ENCODE peak calls at places on chromosomes 3 and 15, in six cellular contexts. K is A549, G is K562, M is endothelial cell of umbilical vein, P is GM12878, N is HepG2. Y is an unnamed sample.

GRCh38 chr3:12444582-12445468 is 39.5 kb upstream of the TSEN2 start:
- DNase-seq in N (peak), G (no peak), M (no peak), K (peak), P (no peak), Y (no peak)

GRCh38 chr3:84962460-84962859 is 3.7 kb downstream of the CADM2 start:
- DNase-seq in G (no peak), K (no peak), P (no peak), M (no peak), N (no peak), Y (no peak)

GRCh38 chr15:74336061-74337005 is 31.1 kb downstream of the CYP11A1 start:
- DNase-seq in G (no peak), N (no peak), P (no peak), M (no peak), K (no peak), Y (peak)

GRCh38 chr15:98799461-98799971 is 151.2 kb downstream of the IGF1R start:
- DNase-seq in K (peak), G (no peak), P (no peak), M (peak), N (peak), Y (peak)

GRCh38 chr15:23869391-23869790 is 182.3 kb upstream of the NDN start:
- DNase-seq in N (peak), G (peak), K (no peak), P (no peak), M (no peak), Y (no peak)

GRCh38 chr3:9175421-9175820 is 74.0 kb downstream of the SRGAP3 start:
- DNase-seq in G (no peak), K (peak), M (no peak), P (no peak), N (no peak), Y (no peak)

GRCh38 chr15:100898661-100899462 is 19.2 kb downstream of the ALDH1A3 start:
- DNase-seq in G (no peak), M (no peak), N (no peak), K (no peak), P (no peak), Y (no peak)

GRCh38 chr3:141237701-141238521 is 6.3 kb downstream of the PXYLP1 start:
- DNase-seq in N (no peak), G (no peak), M (no peak), K (no peak), P (no peak), Y (no peak)

GRCh38 chr3:141257971-141258370 is 26.3 kb downstream of the PXYLP1 start:
- DNase-seq in P (no peak), K (no peak), N (no peak), G (no peak), M (no peak), Y (peak)

GRCh38 chr3:89560546-89560945 is 453.1 kb downstream of the EPHA3 start:
- DNase-seq in P (no peak), M (no peak), N (no peak), K (no peak), G (no peak), Y (no peak)

GRCh38 chr15:83685864-83686263 is 31.9 kb downstream of the ADAMTSL3 start:
- DNase-seq in K (no peak), M (no peak), P (no peak), G (no peak), N (no peak), Y (no peak)

GRCh38 chr3:16482770-16483531 is 30.5 kb downstream of the RFTN1 start:
- DNase-seq in N (no peak), G (no peak), M (no peak), K (no peak), P (no peak), Y (no peak)

GRCh38 chr3:152961323-152961722 is 126.4 kb downstream of the P2RY1 start:
- DNase-seq in K (peak), N (peak), M (peak), P (peak), G (peak), Y (peak)

GRCh38 chr15:49154359-49154758 is 1.0 kb downstream of the COPS2 start:
- DNase-seq in G (no peak), M (no peak), N (no peak), P (no peak), K (no peak), Y (peak)

GRCh38 chr15:78311292-78311691 is 11.9 kb upstream of the SKIC8 start:
- DNase-seq in M (no peak), N (no peak), P (no peak), G (no peak), K (no peak), Y (no peak)

GRCh38 chr3:159765860-159766294 is 222.8 kb upstream of the IL12A start:
- DNase-seq in P (no peak), N (no peak), G (no peak), K (no peak), M (no peak), Y (no peak)

GRCh38 chr3:194150252-194150934 is 14.4 kb downstream of the HES1 start:
- DNase-seq in K (no peak), G (peak), N (no peak), P (no peak), M (no peak), Y (no peak)

GRCh38 chr3:112470791-112471190 is 28.5 kb downstream of the BTLA start:
- DNase-seq in N (no peak), G (no peak), P (no peak), M (no peak), K (no peak), Y (no peak)

GRCh38 chr3:122564155-122564912 is at the start of the genes DTX3L and PARP9:
- DNase-seq in G (peak), K (peak), M (peak), N (peak), P (no peak), Y (peak)

GRCh38 chr15:70379134-70379533 is 281.4 kb upstream of the TLE3 start:
- DNase-seq in K (no peak), G (no peak), N (no peak), P (no peak), M (no peak), Y (no peak)

GRCh38 chr3:131735121-131735520 is 232.3 kb upstream of the MRPL3 start:
- DNase-seq in P (no peak), K (no peak), N (no peak), M (no peak), G (no peak), Y (no peak)

GRCh38 chr3:69433016-69433937 is 47.4 kb upstream of the FRMD4B start:
- DNase-seq in K (no peak), P (no peak), M (no peak), G (no peak), N (no peak), Y (no peak)

GRCh38 chr3:194879126-194879887 is 193.6 kb downstream of the FAM43A start:
- DNase-seq in M (peak), G (no peak), P (no peak), N (no peak), K (no peak), Y (peak)

GRCh38 chr15:25690673-25691543 is 172.2 kb downstream of the ATP10A start:
- DNase-seq in M (no peak), P (no peak), G (no peak), N (no peak), K (no peak), Y (no peak)

GRCh38 chr15:89797678-89798201 is 16.9 kb downstream of the ANPEP start:
- DNase-seq in K (no peak), M (no peak), G (no peak), N (no peak), P (no peak), Y (no peak)

GRCh38 chr3:117105650-117106049 is 396.1 kb downstream of the TUSC7 start:
- DNase-seq in G (no peak), M (no peak), P (no peak), N (no peak), K (no peak), Y (no peak)

GRCh38 chr3:61627768-61628185 is 66.4 kb downstream of the PTPRG start:
- DNase-seq in K (peak), G (no peak), P (no peak), N (peak), M (peak), Y (no peak)

GRCh38 chr3:120532969-120533368 is 63.2 kb upstream of the NDUFB4 start:
- DNase-seq in M (no peak), N (no peak), K (no peak), G (no peak), P (no peak), Y (no peak)

GRCh38 chr15:62985768-62986167 is 56.8 kb upstream of the TPM1 start:
- DNase-seq in N (no peak), M (peak), K (no peak), P (no peak), G (no peak), Y (no peak)

GRCh38 chr3:64109438-64109837 is 86.1 kb upstream of the PSMD6 start:
- DNase-seq in N (peak), G (no peak), K (no peak), P (no peak), M (no peak), Y (no peak)

GRCh38 chr3:79414821-79415220 is 353.0 kb downstream of the ROBO1 start:
- DNase-seq in G (no peak), K (no peak), P (no peak), N (no peak), M (no peak), Y (no peak)

GRCh38 chr3:194877311-194878119 is 191.8 kb downstream of the FAM43A start:
- DNase-seq in G (no peak), K (no peak), P (no peak), M (no peak), N (peak), Y (no peak)

GRCh38 chr15:33584797-33585196 is 274.0 kb downstream of the RYR3 start:
- DNase-seq in G (no peak), M (no peak), P (no peak), K (no peak), N (no peak), Y (no peak)

GRCh38 chr15:77409259-77410156 is 10.4 kb downstream of the PEAK1 start:
- DNase-seq in K (no peak), G (no peak), P (peak), N (no peak), M (no peak), Y (peak)

GRCh38 chr3:71536376-71536965 is 47.1 kb downstream of the FOXP1 start:
- DNase-seq in G (no peak), K (no peak), P (no peak), M (peak), N (no peak), Y (peak)

GRCh38 chr3:50644556-50644955 is 27.6 kb downstream of the MAPKAPK3 start:
- DNase-seq in G (no peak), P (no peak), K (no peak), N (no peak), M (no peak), Y (no peak)

GRCh38 chr3:42829083-42829627 is 19.9 kb downstream of the ACKR2 start:
- DNase-seq in N (peak), M (no peak), K (no peak), P (no peak), G (no peak), Y (no peak)
- TF ChIP-seq MYC in N (no peak), M (no peak), K (no peak), P (no peak), G (no peak), Y (no peak)

GRCh38 chr3:30886888-30887287 is 7.6 kb downstream of the GADL1 start:
- DNase-seq in G (no peak), M (no peak), N (no peak), K (no peak), P (no peak), Y (no peak)

GRCh38 chr3:30895329-30895728 is 868 bp upstream of the GADL1 start:
- DNase-seq in G (no peak), N (no peak), M (no peak), P (no peak), K (no peak), Y (no peak)

GRCh38 chr3:30894521-30895289 is at the start of gene GADL1:
- DNase-seq in K (peak), G (peak), N (no peak), M (peak), P (no peak), Y (peak)

GRCh38 chr3:30893678-30894325 is 659 bp downstream of the GADL1 start:
- DNase-seq in G (no peak), N (no peak), M (no peak), P (no peak), K (no peak), Y (no peak)

GRCh38 chr3:30890907-30891306 is 3.6 kb downstream of the GADL1 start:
- DNase-seq in M (no peak), K (no peak), P (no peak), G (no peak), N (no peak), Y (no peak)
- TF ChIP-seq CTCF in M (no peak), K (no peak), P (no peak), G (no peak), N (no peak), Y (no peak)

GRCh38 chr3:150073513-150073912 is 102.8 kb upstream of the PFN2 start:
- DNase-seq in K (no peak), P (no peak), N (no peak), M (no peak), G (no peak), Y (no peak)

GRCh38 chr3:150075417-150075865 is 104.7 kb upstream of the PFN2 start:
- DNase-seq in M (no peak), P (no peak), N (no peak), K (no peak), G (no peak), Y (no peak)

GRCh38 chr3:150074697-150075416 is 104.2 kb upstream of the PFN2 start:
- DNase-seq in G (no peak), N (no peak), K (no peak), P (no peak), M (no peak), Y (no peak)

GRCh38 chr3:150073031-150073430 is 102.3 kb upstream of the PFN2 start:
- DNase-seq in N (no peak), G (no peak), M (no peak), P (no peak), K (no peak), Y (no peak)

GRCh38 chr3:150074277-150074676 is 103.6 kb upstream of the PFN2 start:
- DNase-seq in M (no peak), G (no peak), K (no peak), N (no peak), P (peak), Y (no peak)
- TF ChIP-seq MYC in M (no peak), G (no peak), K (no peak), N (no peak), P (no peak), Y (no peak)

DNA sequence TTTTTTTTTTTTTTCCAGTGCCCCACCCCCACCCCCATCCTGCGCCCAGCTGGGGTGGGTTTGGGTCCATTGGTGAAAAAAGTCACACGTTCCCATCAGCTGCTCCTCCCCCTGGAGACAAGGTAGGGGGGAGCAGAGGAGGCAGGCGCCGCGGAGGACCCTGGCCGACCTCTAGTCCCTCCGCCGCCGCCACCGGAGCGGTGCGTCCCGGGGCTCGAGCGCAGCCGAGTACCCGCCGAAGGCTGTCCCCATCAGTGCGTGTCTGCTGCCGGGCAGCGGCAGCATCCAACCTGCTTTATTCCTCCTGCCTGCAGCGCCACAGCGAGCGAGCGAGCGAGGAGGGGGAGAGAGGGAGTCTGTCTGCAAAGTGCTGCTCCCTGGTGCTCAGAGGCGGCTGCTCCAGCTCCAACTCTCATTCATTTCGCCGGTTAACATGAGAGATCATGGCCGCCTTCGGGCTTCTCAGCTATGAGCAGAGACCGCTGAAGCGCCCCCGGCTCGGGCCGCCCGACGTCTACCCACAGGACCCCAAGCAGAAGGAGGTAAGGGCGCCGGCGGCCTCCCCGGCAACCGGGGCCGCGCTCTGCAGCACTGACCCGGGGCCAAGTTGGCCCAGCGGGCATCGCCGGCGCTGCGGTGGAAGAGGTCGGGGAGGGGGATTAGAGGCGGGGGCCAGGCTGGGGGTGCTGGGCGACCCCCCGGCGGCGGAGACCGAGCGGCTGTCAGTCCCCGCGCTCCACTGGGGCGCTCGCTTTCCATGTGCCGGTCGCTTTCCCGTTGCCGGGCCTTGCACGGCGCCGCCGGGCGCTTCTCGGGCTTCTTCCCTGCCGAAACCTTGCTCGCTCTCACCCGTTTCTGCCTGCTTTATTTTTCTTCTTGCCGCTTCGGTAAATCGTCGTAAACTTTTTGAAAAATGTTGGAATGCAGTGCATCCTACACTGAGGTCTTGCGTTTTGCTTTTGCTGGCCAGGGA is 1.3 kb downstream of the MED12L start:
- DNase-seq in K (peak), N (peak), P (no peak), G (peak), M (peak), Y (peak)
- TF ChIP-seq CTCF in K (peak), N (peak), P (peak), G (peak), M (peak), Y (peak)

GRCh38 chr3:182490601-182491485 is 302.5 kb upstream of the ATP11B start:
- DNase-seq in P (no peak), M (peak), G (peak), N (peak), K (peak), Y (peak)
- TF ChIP-seq MYC in P (no peak), M (no peak), G (no peak), N (no peak), K (no peak), Y (no peak)

DNA sequence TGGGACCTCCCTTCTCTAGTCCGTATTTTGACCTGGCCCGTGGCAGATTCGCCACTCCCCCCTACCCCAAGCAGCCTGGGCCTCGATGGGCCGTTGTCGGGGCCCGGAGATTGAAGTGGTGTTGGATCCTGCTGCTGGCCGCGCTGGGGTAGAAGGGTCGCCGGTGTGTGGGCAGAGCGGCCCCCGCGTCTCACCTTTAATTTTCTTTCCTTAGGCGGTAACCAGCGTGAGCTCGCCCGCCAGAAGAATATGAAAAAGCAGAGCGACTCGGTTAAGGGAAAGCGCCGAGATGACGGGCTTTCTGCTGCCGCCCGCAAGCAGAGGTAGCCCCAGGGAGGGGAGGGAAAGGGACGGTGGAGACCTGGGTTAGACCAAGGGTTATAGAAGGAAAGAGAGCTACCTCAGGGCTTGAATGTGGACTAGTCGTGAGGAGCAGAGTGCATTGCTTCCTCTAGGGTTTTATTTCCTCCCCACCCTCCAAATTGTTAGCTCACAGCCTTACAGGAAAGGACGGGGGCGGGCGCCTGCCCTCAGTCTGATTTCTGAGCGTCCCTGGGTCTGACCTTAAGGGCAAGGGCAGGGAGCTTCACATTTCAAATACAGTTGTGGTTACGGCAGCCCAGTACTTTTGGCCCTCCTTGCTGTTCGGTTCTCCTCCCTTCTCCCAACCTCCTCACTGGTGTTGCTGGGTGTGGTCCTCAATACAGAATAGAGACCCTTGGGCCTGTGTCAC is 807 bp downstream of the SERF2 start:
- DNase-seq in G (peak), K (peak), M (peak), P (no peak), N (no peak), Y (peak)
- TF ChIP-seq CTCF in G (no peak), K (no peak), M (no peak), P (no peak), N (no peak), Y (no peak)

GRCh38 chr15:73051811-73052678 is at the start of gene NEO1:
- DNase-seq in P (no peak), M (peak), K (peak), N (peak), G (peak), Y (peak)

GRCh38 chr15:73050561-73051297 is 1.5 kb upstream of the NEO1 start:
- DNase-seq in N (no peak), P (no peak), G (no peak), M (no peak), K (no peak), Y (no peak)

GRCh38 chr15:73052679-73053397 is 575 bp downstream of the NEO1 start:
- DNase-seq in P (no peak), K (peak), N (peak), G (peak), M (no peak), Y (peak)

GRCh38 chr15:73049564-73050215 is 2.6 kb upstream of the NEO1 start:
- DNase-seq in K (no peak), M (no peak), G (no peak), P (no peak), N (no peak), Y (no peak)

DNA sequence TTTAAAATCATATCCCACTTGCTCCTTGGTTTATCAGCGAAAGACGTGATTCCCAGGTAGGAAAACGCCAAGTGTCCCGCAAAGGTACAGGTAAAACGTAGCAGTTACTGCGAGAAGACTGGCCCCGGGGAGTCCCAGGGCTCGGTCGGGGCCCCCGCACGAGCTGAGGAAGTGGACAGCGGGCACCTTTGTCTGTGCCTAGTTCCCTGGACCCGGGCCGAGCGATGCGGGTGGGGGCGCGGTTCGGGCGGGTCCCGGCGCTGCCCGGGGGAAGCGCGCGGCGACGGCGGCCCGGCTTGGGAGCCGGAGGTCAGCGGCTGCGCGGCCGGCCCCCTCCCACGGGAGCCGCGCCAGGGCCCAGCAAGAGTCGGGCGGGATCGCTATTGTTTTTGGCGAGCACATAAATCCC is 857 bp upstream of the NEO1 start:
- DNase-seq in G (no peak), N (no peak), P (no peak), M (no peak), K (peak), Y (no peak)
- TF ChIP-seq MYC in G (no peak), N (no peak), P (no peak), M (no peak), K (no peak), Y (no peak)

Y was measured in NB4.